ENCODE peak calls at places on chromosomes 4 and X, in nine cellular contexts. One of them, this sample, is unnamed.

GRCh38 chr4:98606879-98607278 is 51.5 kb downstream of the TSPAN5 start:
- DNase-seq in lower lobe of right lung: no peak
- DNase-seq in keratinocyte: no peak
- DNase-seq in A549: no peak
- DNase-seq in GM23248: no peak
- DNase-seq in psoas muscle: no peak
- DNase-seq in aorta: no peak
- DNase-seq in upper lobe of left lung: no peak
- DNase-seq in HCT116: no peak
- DNase-seq in this sample: no peak

GRCh38 chr4:7772708-7773385 is 166.8 kb downstream of the AFAP1 start:
- DNase-seq in upper lobe of left lung: peak; percentile 81
- DNase-seq in A549: no peak
- DNase-seq in psoas muscle: peak; percentile 69
- DNase-seq in HCT116: no peak
- DNase-seq in aorta: peak; percentile 62
- DNase-seq in lower lobe of right lung: no peak
- DNase-seq in keratinocyte: no peak
- DNase-seq in GM23248: no peak
- DNase-seq in this sample: no peak

GRCh38 chr4:74111990-74112389 is 13.0 kb upstream of the CXCL2 start:
- DNase-seq in GM23248: peak; percentile 83
- DNase-seq in upper lobe of left lung: no peak
- DNase-seq in keratinocyte: peak; percentile 97
- DNase-seq in lower lobe of right lung: peak; percentile 55
- DNase-seq in aorta: no peak
- DNase-seq in A549: no peak
- DNase-seq in psoas muscle: no peak
- DNase-seq in HCT116: no peak
- DNase-seq in this sample: no peak

GRCh38 chrX:40300286-40300890 is 202.6 kb upstream of the BCOR start:
- DNase-seq in upper lobe of left lung: no peak
- DNase-seq in aorta: no peak
- DNase-seq in A549: no peak
- DNase-seq in lower lobe of right lung: no peak
- DNase-seq in GM23248: no peak
- DNase-seq in HCT116: no peak
- DNase-seq in psoas muscle: no peak
- DNase-seq in keratinocyte: no peak
- DNase-seq in this sample: no peak

GRCh38 chrX:40056420-40056819 is 41.3 kb downstream of the BCOR start:
- DNase-seq in keratinocyte: no peak
- DNase-seq in HCT116: no peak
- DNase-seq in lower lobe of right lung: no peak
- DNase-seq in upper lobe of left lung: no peak
- DNase-seq in A549: no peak
- DNase-seq in GM23248: no peak
- DNase-seq in psoas muscle: no peak
- DNase-seq in aorta: no peak
- DNase-seq in this sample: no peak

GRCh38 chr4:76784237-76784636 is 113.7 kb downstream of the SOWAHB start:
- DNase-seq in GM23248: peak; percentile 23
- DNase-seq in keratinocyte: no peak
- DNase-seq in HCT116: no peak
- DNase-seq in psoas muscle: no peak
- DNase-seq in A549: no peak
- DNase-seq in lower lobe of right lung: no peak
- DNase-seq in upper lobe of left lung: no peak
- DNase-seq in aorta: no peak
- DNase-seq in this sample: no peak

GRCh38 chr4:54539500-54540029 is 118.2 kb upstream of the KIT start:
- DNase-seq in aorta: peak; percentile 68
- DNase-seq in lower lobe of right lung: peak; percentile 69
- DNase-seq in upper lobe of left lung: peak; percentile 91
- DNase-seq in GM23248: peak; percentile 78
- DNase-seq in HCT116: no peak
- DNase-seq in psoas muscle: peak; percentile 70
- DNase-seq in keratinocyte: no peak
- DNase-seq in A549: peak; percentile 6
- DNase-seq in this sample: peak; percentile 6

GRCh38 chr4:101337688-101338087 is 9.6 kb downstream of the PPP3CA start:
- DNase-seq in keratinocyte: no peak
- DNase-seq in aorta: no peak
- DNase-seq in HCT116: no peak
- DNase-seq in lower lobe of right lung: no peak
- DNase-seq in psoas muscle: no peak
- DNase-seq in upper lobe of left lung: no peak
- DNase-seq in GM23248: peak; percentile 77
- DNase-seq in A549: no peak
- DNase-seq in this sample: no peak

GRCh38 chr4:82473621-82474164 is 43.3 kb downstream of the ENOPH1 start:
- DNase-seq in keratinocyte: no peak
- DNase-seq in upper lobe of left lung: no peak
- DNase-seq in psoas muscle: no peak
- DNase-seq in aorta: no peak
- DNase-seq in HCT116: no peak
- DNase-seq in lower lobe of right lung: no peak
- DNase-seq in A549: no peak
- DNase-seq in GM23248: no peak
- DNase-seq in this sample: no peak

GRCh38 chr4:82467442-82467841 is 37.1 kb downstream of the ENOPH1 start:
- DNase-seq in HCT116: no peak
- DNase-seq in psoas muscle: no peak
- DNase-seq in A549: no peak
- DNase-seq in aorta: no peak
- DNase-seq in upper lobe of left lung: no peak
- DNase-seq in keratinocyte: no peak
- DNase-seq in lower lobe of right lung: no peak
- DNase-seq in GM23248: peak; percentile 27
- DNase-seq in this sample: no peak

GRCh38 chr4:82469776-82470345 is 39.5 kb downstream of the ENOPH1 start:
- DNase-seq in keratinocyte: no peak
- DNase-seq in GM23248: peak; percentile 80
- DNase-seq in psoas muscle: no peak
- DNase-seq in upper lobe of left lung: no peak
- DNase-seq in lower lobe of right lung: no peak
- DNase-seq in aorta: no peak
- DNase-seq in HCT116: no peak
- DNase-seq in A549: no peak
- DNase-seq in this sample: no peak
- H3K27ac ChIP-seq in keratinocyte: no peak overlapping the region
- H3K27ac ChIP-seq in GM23248: peak overlapping the region; percentile 48
- H3K27ac ChIP-seq in psoas muscle: no peak overlapping the region
- H3K27ac ChIP-seq in upper lobe of left lung: no peak overlapping the region
- H3K27ac ChIP-seq in lower lobe of right lung: no peak overlapping the region
- H3K27ac ChIP-seq in aorta: no peak overlapping the region
- H3K27ac ChIP-seq in HCT116: no peak overlapping the region
- H3K27ac ChIP-seq in A549: no peak overlapping the region
- H3K27ac ChIP-seq in this sample: peak overlapping the region; percentile 56

DNA sequence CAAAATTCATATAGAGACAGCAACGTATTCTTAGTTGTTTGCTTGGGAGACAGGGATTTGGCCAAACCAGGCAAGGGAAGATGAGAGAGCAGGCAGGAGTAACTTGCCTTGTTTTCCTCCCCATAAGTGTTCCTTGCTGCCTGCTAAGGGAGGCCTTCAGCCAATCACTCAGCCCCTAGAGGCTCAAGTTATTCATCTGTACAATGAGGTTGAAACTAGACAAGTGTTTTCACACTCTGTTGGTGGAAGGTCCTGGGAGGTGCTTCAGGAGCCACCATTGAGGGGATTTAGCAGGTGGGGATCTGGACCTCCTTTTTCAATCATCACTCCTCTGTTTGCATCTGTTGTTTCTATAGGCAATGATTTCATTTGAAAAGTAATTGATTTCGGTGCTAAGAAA is 23.6 kb upstream of the HMGB3 start:
- DNase-seq in upper lobe of left lung: no peak
- DNase-seq in GM23248: no peak
- DNase-seq in lower lobe of right lung: no peak
- DNase-seq in HCT116: no peak
- DNase-seq in psoas muscle: no peak
- DNase-seq in A549: no peak
- DNase-seq in aorta: no peak
- DNase-seq in keratinocyte: no peak
- DNase-seq in this sample: no peak
- H3K27ac ChIP-seq in upper lobe of left lung: no peak overlapping the region
- H3K27ac ChIP-seq in GM23248: no peak overlapping the region
- H3K27ac ChIP-seq in lower lobe of right lung: no peak overlapping the region
- H3K27ac ChIP-seq in HCT116: no peak overlapping the region
- H3K27ac ChIP-seq in psoas muscle: no peak overlapping the region
- H3K27ac ChIP-seq in A549: no peak overlapping the region
- H3K27ac ChIP-seq in aorta: no peak overlapping the region
- H3K27ac ChIP-seq in keratinocyte: no peak overlapping the region
- H3K27ac ChIP-seq in this sample: no peak overlapping the region

GRCh38 chr4:152508818-152509217 is 27.1 kb downstream of the FBXW7 start:
- DNase-seq in A549: no peak
- DNase-seq in lower lobe of right lung: no peak
- DNase-seq in aorta: no peak
- DNase-seq in GM23248: no peak
- DNase-seq in keratinocyte: no peak
- DNase-seq in upper lobe of left lung: no peak
- DNase-seq in HCT116: no peak
- DNase-seq in psoas muscle: no peak
- DNase-seq in this sample: no peak

GRCh38 chr4:152508386-152508785 is 27.5 kb downstream of the FBXW7 start:
- DNase-seq in GM23248: no peak
- DNase-seq in HCT116: no peak
- DNase-seq in keratinocyte: no peak
- DNase-seq in A549: no peak
- DNase-seq in upper lobe of left lung: no peak
- DNase-seq in psoas muscle: no peak
- DNase-seq in lower lobe of right lung: no peak
- DNase-seq in aorta: no peak
- DNase-seq in this sample: no peak

GRCh38 chr4:152512483-152512882 is 23.4 kb downstream of the FBXW7 start:
- DNase-seq in upper lobe of left lung: no peak
- DNase-seq in keratinocyte: no peak
- DNase-seq in psoas muscle: no peak
- DNase-seq in lower lobe of right lung: no peak
- DNase-seq in A549: no peak
- DNase-seq in GM23248: no peak
- DNase-seq in HCT116: no peak
- DNase-seq in aorta: no peak
- DNase-seq in this sample: no peak

GRCh38 chr4:152509595-152510209 is 26.2 kb downstream of the FBXW7 start:
- DNase-seq in upper lobe of left lung: no peak
- DNase-seq in GM23248: no peak
- DNase-seq in aorta: no peak
- DNase-seq in lower lobe of right lung: no peak
- DNase-seq in HCT116: no peak
- DNase-seq in psoas muscle: no peak
- DNase-seq in keratinocyte: no peak
- DNase-seq in A549: no peak
- DNase-seq in this sample: no peak

DNA sequence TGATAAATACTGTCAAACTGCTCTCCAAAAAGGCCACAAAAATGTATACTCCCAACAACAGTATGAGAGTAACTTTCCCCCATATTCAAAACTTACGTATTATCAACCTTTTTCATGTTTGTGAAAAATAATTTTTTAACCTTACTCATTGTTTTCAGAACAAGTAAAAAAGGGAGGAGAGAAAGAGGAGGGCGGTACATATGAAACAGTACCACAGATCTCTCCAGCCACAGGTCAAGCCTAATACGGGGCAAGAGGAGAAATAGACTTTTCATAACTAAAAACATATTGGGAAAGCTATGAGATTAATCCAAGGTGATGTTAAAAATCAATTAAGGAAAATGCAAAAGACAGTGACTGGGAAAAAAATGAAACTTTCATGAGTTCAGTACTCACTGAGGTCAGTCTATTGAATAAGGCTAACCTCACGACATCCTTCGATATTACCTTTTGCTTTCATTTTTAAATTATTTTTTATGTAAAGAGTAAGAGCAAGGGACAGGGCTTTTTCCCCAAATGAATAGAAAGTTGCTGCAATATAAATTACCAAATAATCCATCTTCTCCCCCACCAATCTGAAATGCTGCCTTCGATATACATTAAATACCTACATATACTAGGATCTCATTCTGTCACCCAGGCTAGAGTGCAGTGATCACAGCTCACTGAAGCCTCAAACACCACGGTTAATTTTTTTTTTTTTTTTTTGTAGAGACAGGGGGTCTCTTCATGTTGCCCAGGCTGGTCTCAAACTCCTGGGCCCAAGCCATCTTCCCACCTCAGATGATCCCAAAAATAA is 25.3 kb downstream of the FBXW7 start:
- DNase-seq in GM23248: no peak
- DNase-seq in aorta: no peak
- DNase-seq in upper lobe of left lung: no peak
- DNase-seq in keratinocyte: no peak
- DNase-seq in HCT116: no peak
- DNase-seq in lower lobe of right lung: no peak
- DNase-seq in A549: no peak
- DNase-seq in psoas muscle: no peak
- DNase-seq in this sample: no peak
- H3K27ac ChIP-seq in GM23248: no peak overlapping the region
- H3K27ac ChIP-seq in aorta: no peak overlapping the region
- H3K27ac ChIP-seq in upper lobe of left lung: no peak overlapping the region
- H3K27ac ChIP-seq in keratinocyte: no peak overlapping the region
- H3K27ac ChIP-seq in HCT116: no peak overlapping the region
- H3K27ac ChIP-seq in lower lobe of right lung: no peak overlapping the region
- H3K27ac ChIP-seq in A549: no peak overlapping the region
- H3K27ac ChIP-seq in psoas muscle: no peak overlapping the region
- H3K27ac ChIP-seq in this sample: no peak overlapping the region

GRCh38 chr4:26829018-26829417 is 31.6 kb upstream of the STIM2 start:
- DNase-seq in aorta: no peak
- DNase-seq in HCT116: no peak
- DNase-seq in A549: no peak
- DNase-seq in GM23248: no peak
- DNase-seq in upper lobe of left lung: no peak
- DNase-seq in lower lobe of right lung: no peak
- DNase-seq in keratinocyte: no peak
- DNase-seq in psoas muscle: no peak
- DNase-seq in this sample: no peak

GRCh38 chr4:26830016-26830415 is 30.6 kb upstream of the STIM2 start:
- DNase-seq in psoas muscle: no peak
- DNase-seq in A549: no peak
- DNase-seq in lower lobe of right lung: no peak
- DNase-seq in aorta: no peak
- DNase-seq in upper lobe of left lung: no peak
- DNase-seq in HCT116: no peak
- DNase-seq in GM23248: no peak
- DNase-seq in keratinocyte: no peak
- DNase-seq in this sample: no peak

GRCh38 chr4:26827798-26828197 is 32.8 kb upstream of the STIM2 start:
- DNase-seq in psoas muscle: no peak
- DNase-seq in aorta: no peak
- DNase-seq in GM23248: no peak
- DNase-seq in HCT116: no peak
- DNase-seq in lower lobe of right lung: no peak
- DNase-seq in keratinocyte: no peak
- DNase-seq in upper lobe of left lung: no peak
- DNase-seq in A549: no peak
- DNase-seq in this sample: no peak

GRCh38 chr4:26826721-26827120 is 33.9 kb upstream of the STIM2 start:
- DNase-seq in HCT116: no peak
- DNase-seq in A549: no peak
- DNase-seq in upper lobe of left lung: no peak
- DNase-seq in GM23248: no peak
- DNase-seq in psoas muscle: no peak
- DNase-seq in aorta: no peak
- DNase-seq in keratinocyte: no peak
- DNase-seq in lower lobe of right lung: no peak
- DNase-seq in this sample: no peak

DNA sequence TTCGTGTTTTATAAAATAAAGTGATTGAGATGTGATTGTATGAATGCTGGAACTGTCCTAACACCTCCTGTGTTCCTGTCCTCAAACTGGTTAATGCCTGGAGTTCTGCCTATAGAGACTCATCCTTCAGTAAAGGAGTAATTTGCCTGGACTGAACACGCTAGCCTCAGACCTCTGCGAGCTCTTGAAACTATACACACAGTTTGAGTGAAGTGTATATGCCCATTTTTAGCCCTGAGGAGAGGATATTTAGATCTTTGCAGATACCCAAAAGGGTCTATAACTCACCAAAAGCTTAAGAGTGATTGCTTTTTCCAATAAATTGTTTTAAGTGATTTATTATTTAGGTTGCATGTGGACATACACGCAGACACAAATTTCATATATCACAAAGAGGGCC is 29.9 kb upstream of the STIM2 start:
- DNase-seq in HCT116: no peak
- DNase-seq in aorta: no peak
- DNase-seq in upper lobe of left lung: no peak
- DNase-seq in psoas muscle: no peak
- DNase-seq in GM23248: no peak
- DNase-seq in lower lobe of right lung: no peak
- DNase-seq in keratinocyte: no peak
- DNase-seq in A549: no peak
- DNase-seq in this sample: no peak
- H3K27ac ChIP-seq in HCT116: no peak overlapping the region
- H3K27ac ChIP-seq in aorta: no peak overlapping the region
- H3K27ac ChIP-seq in upper lobe of left lung: no peak overlapping the region
- H3K27ac ChIP-seq in psoas muscle: no peak overlapping the region
- H3K27ac ChIP-seq in GM23248: no peak overlapping the region
- H3K27ac ChIP-seq in lower lobe of right lung: no peak overlapping the region
- H3K27ac ChIP-seq in keratinocyte: no peak overlapping the region
- H3K27ac ChIP-seq in A549: no peak overlapping the region
- H3K27ac ChIP-seq in this sample: no peak overlapping the region